ENCODE peak calls at places on chromosomes 2 and 18, in four cellular contexts. D, I, T and P are unnamed samples.

GRCh38 chr2:239669899-239670460 is 269.2 kb upstream of the HDAC4 start:
- DNase-seq in T (no peak), D (no peak), I (no peak), P (no peak)

GRCh38 chr2:119142822-119143221 is 15.7 kb downstream of the C1QL2 start:
- DNase-seq in I (no peak), T (no peak), D (no peak), P (no peak)

GRCh38 chr2:95262896-95263542 is 11.2 kb upstream of the PROM2 start:
- DNase-seq in D (no peak), T (no peak), I (no peak), P (no peak)

GRCh38 chr2:46436800-46437199 is 42.6 kb upstream of the TMEM247 start:
- DNase-seq in D (no peak), T (no peak), I (no peak), P (no peak)

GRCh38 chr2:121647396-121647795 is 1.9 kb downstream of the CLASP1 start:
- DNase-seq in D (no peak), T (no peak), I (no peak), P (no peak)

GRCh38 chr2:88606371-88607030 is 20.8 kb downstream of the EIF2AK3 start:
- DNase-seq in T (peak; percentile 60), D (no peak), I (no peak), P (peak; percentile 92)

GRCh38 chr2:104250635-104251034 is 603.3 kb upstream of the POU3F3 start:
- DNase-seq in T (no peak), I (no peak), D (no peak), P (no peak)

GRCh38 chr2:46175409-46175808 is 121.8 kb upstream of the EPAS1 start:
- DNase-seq in T (no peak), D (no peak), I (no peak), P (no peak)

GRCh38 chr2:44247924-44248323 is 27.4 kb upstream of the SLC3A1 start:
- DNase-seq in T (peak; percentile 72), D (peak; percentile 76), I (no peak), P (peak; percentile 17)

GRCh38 chr2:20025065-20025786 is 12.8 kb upstream of the MATN3 start:
- DNase-seq in T (no peak), I (no peak), D (no peak), P (no peak)

GRCh38 chr2:5188636-5189035 is 503.5 kb upstream of the SOX11 start:
- DNase-seq in D (no peak), T (no peak), I (no peak), P (no peak)

DNA sequence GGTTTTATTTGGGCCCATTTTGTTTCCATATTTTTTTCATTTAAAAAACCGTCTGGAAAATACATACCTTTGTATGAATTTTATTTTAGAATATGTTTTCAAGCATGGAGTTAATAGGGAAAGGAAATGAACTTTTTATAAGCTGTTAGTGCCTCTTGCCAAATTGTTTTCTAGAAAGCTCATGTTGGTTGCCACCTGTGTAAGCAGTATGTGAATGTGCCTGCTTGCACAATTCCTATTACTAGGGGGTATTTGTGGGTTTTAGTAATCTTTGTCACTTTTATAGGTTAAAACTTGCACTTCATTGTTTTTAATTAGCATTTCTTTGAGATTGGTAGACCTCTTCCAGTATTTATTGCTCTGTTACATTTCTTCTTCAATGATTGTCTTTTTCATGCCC is 107.3 kb downstream of the TANC1 start:
- DNase-seq in T (no peak), D (no peak), I (no peak), P (no peak)
- H3K4me2 ChIP-seq in T (no peak overlapping the region), D (no peak overlapping the region), I (no peak overlapping the region), P (no peak overlapping the region)

DNA sequence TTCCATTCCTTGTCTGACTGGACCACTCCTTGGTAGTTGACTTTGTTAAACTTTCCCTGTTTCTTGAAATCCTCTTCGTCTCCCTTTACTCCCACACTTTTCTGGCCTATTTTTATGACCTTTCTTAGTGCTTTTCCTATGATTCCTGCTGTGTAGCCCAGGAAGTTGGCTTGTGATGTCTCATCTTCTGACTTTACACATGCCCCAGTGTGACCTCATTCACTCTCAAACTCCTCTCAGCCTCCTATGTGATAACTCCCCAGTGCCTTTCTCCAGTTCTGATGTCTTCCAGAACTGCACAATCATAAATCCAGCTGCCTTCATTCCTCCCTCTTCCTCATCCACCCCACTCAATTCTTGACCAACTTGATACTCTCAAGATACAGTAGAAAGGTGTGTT is 407.6 kb downstream of the TGIF1 start:
- DNase-seq in D (no peak), I (no peak), T (no peak), P (no peak)
- H3K4me2 ChIP-seq in D (no peak overlapping the region), I (no peak overlapping the region), T (no peak overlapping the region), P (no peak overlapping the region)

DNA sequence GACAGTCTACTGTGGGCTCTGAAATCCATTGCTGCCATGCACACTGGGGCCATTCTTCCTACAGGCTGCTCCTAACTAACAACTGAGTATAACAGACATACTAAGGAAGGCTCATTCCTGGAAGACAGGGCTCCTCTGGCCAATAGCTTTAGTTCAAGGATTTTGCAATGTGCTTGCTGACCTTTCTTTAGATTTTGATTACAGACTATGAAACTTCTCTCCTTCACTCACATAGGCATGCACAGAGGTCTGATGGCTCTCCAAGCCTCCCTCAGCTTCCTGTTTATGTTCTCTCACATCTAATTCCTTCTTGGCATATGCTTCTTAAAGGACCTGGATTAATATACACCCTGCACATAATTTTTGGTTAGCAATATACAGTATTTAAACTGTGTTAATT is 34.4 kb upstream of the ROCK1 start:
- DNase-seq in T (no peak), D (no peak), I (no peak), P (no peak)
- H3K4me2 ChIP-seq in T (no peak overlapping the region), D (no peak overlapping the region), I (no peak overlapping the region), P (no peak overlapping the region)

DNA sequence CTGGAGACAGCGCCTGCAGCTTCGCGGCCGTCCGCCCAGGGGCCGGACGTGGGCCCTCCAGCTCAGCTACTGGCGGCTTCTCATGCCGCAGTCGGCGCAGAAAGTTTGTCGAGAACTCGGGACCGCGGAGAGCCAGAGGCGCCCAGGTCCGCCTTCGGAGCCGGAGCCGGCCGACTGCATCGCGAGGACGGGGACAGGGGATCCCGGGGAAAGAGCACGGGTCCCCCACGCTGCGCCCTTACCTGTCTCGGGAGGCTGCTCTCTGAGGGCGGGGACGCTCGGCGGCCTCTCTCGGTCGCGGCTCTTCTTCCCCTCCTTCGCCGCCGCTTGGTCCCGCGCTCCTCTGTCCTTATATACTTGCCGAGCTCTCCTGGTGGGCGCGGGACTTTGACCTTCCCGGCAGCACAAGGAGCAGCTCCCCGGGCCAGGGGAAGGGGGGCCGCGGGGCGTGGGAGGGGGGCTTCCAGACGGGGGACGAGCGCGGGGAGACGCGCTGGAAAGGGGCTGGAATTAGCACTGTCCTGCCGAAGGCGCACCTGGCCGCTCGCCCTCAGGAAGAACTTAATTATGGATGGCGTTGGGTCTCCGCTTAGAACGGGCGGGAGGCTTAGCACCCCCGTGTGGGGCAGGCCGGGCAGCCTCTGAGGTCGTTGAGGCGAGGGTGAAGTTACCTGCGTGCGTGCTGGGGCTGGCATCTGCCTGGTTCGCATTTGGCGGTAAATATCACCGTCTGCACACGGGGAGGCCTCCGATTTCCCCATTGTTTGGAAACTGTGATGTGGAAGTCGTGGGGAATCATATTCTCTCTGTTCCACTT is at the start of gene POMC:
- DNase-seq in D (peak; percentile 78), T (no peak), I (no peak), P (no peak)
- H3K4me2 ChIP-seq in D (peak within 1 kb of the TSS; percentile 87), T (no peak within 1 kb of the TSS), I (no peak within 1 kb of the TSS), P (no peak within 1 kb of the TSS)

GRCh38 chr2:218711550-218711929 is 905 bp downstream of the TTLL4 start:
- DNase-seq in D (no peak), I (no peak), T (peak; percentile 62), P (peak; percentile 23)

GRCh38 chr2:218710687-218711549 is at the start of gene TTLL4:
- DNase-seq in I (peak; percentile 97), T (peak; percentile 99), D (peak; percentile 98), P (peak; percentile 97)

GRCh38 chr2:218709906-218710305 is 729 bp upstream of the TTLL4 start:
- DNase-seq in T (no peak), I (no peak), D (no peak), P (no peak)

GRCh38 chr2:218710334-218710686 is 325 bp upstream of the TTLL4 start:
- DNase-seq in I (no peak), D (no peak), T (no peak), P (no peak)

DNA sequence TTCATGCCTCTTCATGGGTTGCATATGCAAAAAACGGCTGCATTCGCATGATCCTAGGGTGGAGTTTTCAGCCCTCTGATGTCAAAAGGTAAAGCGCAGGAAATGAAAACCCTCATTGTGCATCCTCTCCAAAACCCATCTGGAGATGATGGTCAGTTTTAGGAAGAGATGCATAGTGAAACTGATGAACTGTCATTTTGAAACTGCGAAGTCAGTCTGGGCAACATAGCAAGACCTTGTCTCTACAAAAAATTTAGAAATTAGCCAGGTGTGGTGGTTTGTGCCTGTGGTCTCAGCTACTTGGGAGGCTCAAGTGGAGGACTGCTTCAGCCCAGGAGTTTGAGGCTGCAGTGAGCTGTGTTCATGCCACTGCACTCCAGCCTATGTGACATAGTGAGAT is 2.5 kb upstream of the TTLL4 start:
- DNase-seq in D (no peak), T (no peak), I (no peak), P (no peak)
- H3K4me2 ChIP-seq in D (no peak overlapping the region), T (no peak overlapping the region), I (no peak overlapping the region), P (no peak overlapping the region)

DNA sequence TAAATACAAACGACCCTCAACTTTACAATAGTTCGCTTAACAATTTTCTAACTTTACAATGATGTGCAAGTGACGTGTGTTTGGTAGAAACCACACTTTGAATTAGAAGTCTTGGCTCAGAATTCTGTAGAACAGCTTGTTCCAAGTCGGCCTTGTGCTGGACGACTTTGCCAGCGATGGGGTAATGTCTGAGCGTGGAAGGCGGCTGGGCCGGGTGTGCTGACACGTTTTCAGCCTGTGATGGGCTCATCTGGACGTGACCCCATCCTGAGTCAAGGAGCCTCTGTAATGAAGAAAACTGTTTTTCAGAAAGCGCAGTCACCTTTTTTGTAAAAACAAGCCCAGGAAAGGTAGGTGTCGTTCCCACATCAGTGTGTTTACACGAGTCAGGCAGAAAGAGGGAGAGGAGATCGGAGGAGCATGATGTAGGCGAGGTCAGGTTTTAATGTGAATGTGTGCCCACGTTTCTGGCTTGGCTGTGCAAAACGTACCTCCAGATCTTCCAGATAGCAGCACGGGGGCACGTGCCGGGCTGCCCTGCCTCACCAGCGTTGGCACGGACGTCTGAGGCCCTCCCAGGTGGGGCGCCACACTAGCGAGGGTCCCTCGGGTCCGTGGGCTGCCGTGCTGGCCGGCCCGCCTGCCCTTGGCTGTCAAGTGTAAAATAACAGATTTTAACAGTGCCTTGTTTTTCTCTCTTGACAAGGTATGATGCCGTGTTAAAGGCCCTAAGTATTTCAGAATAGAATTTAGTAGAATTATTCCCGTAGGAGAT is 54.6 kb downstream of the CTDP1 start:
- DNase-seq in D (no peak), I (no peak), T (no peak), P (no peak)
- H3K4me2 ChIP-seq in D (no peak overlapping the region), I (no peak overlapping the region), T (no peak overlapping the region), P (no peak overlapping the region)